ENCODE peak calls at places on chromosomes 16 and 17, in five cellular contexts. One of them, this sample, is unnamed.

GRCh38 chr16:78460428-78460827 is 361.0 kb downstream of the WWOX start:
- DNase-seq in breast epithelium: no peak
- DNase-seq in transverse colon: no peak
- DNase-seq in K562: no peak
- DNase-seq in stomach: no peak
- DNase-seq in this sample: no peak

GRCh38 chr17:74632597-74632996 is 9.1 kb upstream of the CD300E start:
- DNase-seq in stomach: no peak
- DNase-seq in breast epithelium: no peak
- DNase-seq in K562: no peak
- DNase-seq in transverse colon: no peak
- DNase-seq in this sample: no peak

GRCh38 chr16:31875112-31875803 is 1.7 kb downstream of the ZNF267 start:
- DNase-seq in transverse colon: no peak
- DNase-seq in stomach: no peak
- DNase-seq in breast epithelium: no peak
- DNase-seq in K562: peak
- DNase-seq in this sample: no peak

GRCh38 chr17:72775237-72775636 is 317.3 kb downstream of the SLC39A11 start:
- DNase-seq in breast epithelium: no peak
- DNase-seq in K562: no peak
- DNase-seq in stomach: no peak
- DNase-seq in transverse colon: no peak
- DNase-seq in this sample: no peak

GRCh38 chr17:60301644-60302043 is 90.3 kb downstream of the USP32 start:
- DNase-seq in breast epithelium: no peak
- DNase-seq in transverse colon: no peak
- DNase-seq in stomach: no peak
- DNase-seq in K562: no peak
- DNase-seq in this sample: no peak

GRCh38 chr16:46859719-46860152 is 24.4 kb upstream of the GPT2 start:
- DNase-seq in breast epithelium: no peak
- DNase-seq in K562: peak
- DNase-seq in stomach: peak
- DNase-seq in transverse colon: peak
- DNase-seq in this sample: no peak

GRCh38 chr17:35432176-35433074 is at the start of gene SLFN12:
- DNase-seq in K562: no peak
- DNase-seq in transverse colon: peak
- DNase-seq in breast epithelium: no peak
- DNase-seq in stomach: peak
- DNase-seq in this sample: no peak

GRCh38 chr16:84726079-84726669 is 26.4 kb downstream of the USP10 start:
- DNase-seq in K562: peak
- DNase-seq in stomach: peak
- DNase-seq in breast epithelium: peak
- DNase-seq in transverse colon: peak
- DNase-seq in this sample: peak

GRCh38 chr16:764848-765487 is 4.4 kb downstream of the MSLN start:
- DNase-seq in K562: no peak
- DNase-seq in transverse colon: no peak
- DNase-seq in stomach: no peak
- DNase-seq in breast epithelium: no peak
- DNase-seq in this sample: no peak

GRCh38 chr17:49549691-49550678 is 25.7 kb upstream of the NXPH3 start:
- DNase-seq in K562: no peak
- DNase-seq in breast epithelium: no peak
- DNase-seq in stomach: no peak
- DNase-seq in transverse colon: no peak
- DNase-seq in this sample: peak

GRCh38 chr16:3017806-3018506 is at the start of gene CLDN6:
- DNase-seq in breast epithelium: no peak
- DNase-seq in stomach: no peak
- DNase-seq in transverse colon: peak
- DNase-seq in K562: peak
- DNase-seq in this sample: no peak

GRCh38 chr17:21453144-21453982 is 77.2 kb downstream of the KCNJ12 start:
- DNase-seq in transverse colon: no peak
- DNase-seq in K562: no peak
- DNase-seq in breast epithelium: no peak
- DNase-seq in stomach: no peak
- DNase-seq in this sample: no peak

GRCh38 chr17:21457051-21458026 is 81.2 kb downstream of the KCNJ12 start:
- DNase-seq in stomach: peak
- DNase-seq in transverse colon: peak
- DNase-seq in breast epithelium: peak
- DNase-seq in K562: peak
- DNase-seq in this sample: peak

GRCh38 chr17:21455761-21456160 is 79.6 kb downstream of the KCNJ12 start:
- DNase-seq in transverse colon: no peak
- DNase-seq in breast epithelium: no peak
- DNase-seq in stomach: no peak
- DNase-seq in K562: no peak
- DNase-seq in this sample: no peak

GRCh38 chr17:21458036-21458435 is 81.9 kb downstream of the KCNJ12 start:
- DNase-seq in K562: no peak
- DNase-seq in breast epithelium: no peak
- DNase-seq in transverse colon: no peak
- DNase-seq in stomach: no peak
- DNase-seq in this sample: peak

DNA sequence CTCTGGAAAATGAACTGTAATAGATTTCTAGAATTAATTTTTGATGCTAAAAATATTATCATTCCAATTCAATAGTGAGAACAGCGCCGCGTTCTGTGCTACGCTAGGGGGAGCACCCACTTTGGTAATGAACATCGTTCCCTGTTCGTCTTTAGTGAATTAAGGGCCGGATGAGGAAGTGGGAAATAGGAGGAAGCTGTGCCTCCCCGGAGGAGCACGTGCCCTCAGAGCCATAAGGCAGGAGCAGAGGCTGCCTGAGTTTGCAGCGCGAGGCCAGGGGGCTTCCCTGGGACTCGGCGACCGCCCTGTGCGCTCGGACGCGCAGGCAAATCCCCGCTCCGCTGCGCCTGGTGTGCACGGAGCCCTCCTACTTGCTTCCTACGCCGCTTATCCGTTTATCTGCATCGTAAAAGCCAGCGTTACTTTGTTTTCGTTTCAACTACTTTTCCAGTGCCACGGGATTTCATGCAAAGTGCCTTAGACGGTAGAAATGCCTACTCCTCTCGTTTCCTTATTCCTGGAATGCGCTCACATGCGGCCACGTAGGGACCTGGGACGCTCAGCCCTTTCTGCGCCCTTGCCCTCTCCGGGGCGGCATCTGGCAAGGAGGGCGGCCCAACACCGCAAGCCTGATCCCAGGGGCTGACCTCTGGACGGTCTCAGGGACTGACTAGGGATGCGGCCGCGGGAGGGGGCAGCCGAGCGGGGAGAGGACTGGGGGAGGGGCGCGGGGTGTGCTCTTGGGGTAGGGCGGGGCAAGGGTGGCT is 76.4 kb downstream of the KCNJ12 start:
- DNase-seq in transverse colon: peak
- DNase-seq in breast epithelium: no peak
- DNase-seq in K562: peak
- DNase-seq in stomach: peak
- DNase-seq in this sample: no peak
- TF ChIP-seq CTCF in transverse colon: peak
- TF ChIP-seq CTCF in breast epithelium: peak
- TF ChIP-seq CTCF in K562: peak
- TF ChIP-seq CTCF in stomach: peak
- TF ChIP-seq CTCF in this sample: peak

GRCh38 chr17:68776451-68776850 is 175.3 kb upstream of the FAM20A start:
- DNase-seq in stomach: no peak
- DNase-seq in transverse colon: no peak
- DNase-seq in K562: no peak
- DNase-seq in breast epithelium: no peak
- DNase-seq in this sample: no peak

GRCh38 chr17:68775969-68776368 is 174.8 kb upstream of the FAM20A start:
- DNase-seq in K562: no peak
- DNase-seq in stomach: no peak
- DNase-seq in transverse colon: no peak
- DNase-seq in breast epithelium: no peak
- DNase-seq in this sample: no peak

GRCh38 chr17:68778726-68779125 is 176.5 kb downstream of the ABCA8 start:
- DNase-seq in transverse colon: no peak
- DNase-seq in K562: no peak
- DNase-seq in breast epithelium: no peak
- DNase-seq in stomach: no peak
- DNase-seq in this sample: no peak

GRCh38 chr17:68777856-68778694 is 176.9 kb upstream of the FAM20A start:
- DNase-seq in K562: no peak
- DNase-seq in transverse colon: peak
- DNase-seq in stomach: peak
- DNase-seq in breast epithelium: no peak
- DNase-seq in this sample: no peak

GRCh38 chr17:68777243-68777855 is 176.2 kb upstream of the FAM20A start:
- DNase-seq in transverse colon: peak
- DNase-seq in breast epithelium: no peak
- DNase-seq in stomach: peak
- DNase-seq in K562: peak
- DNase-seq in this sample: peak
- TF ChIP-seq POLR2AphosphoS5 in transverse colon: peak
- TF ChIP-seq POLR2AphosphoS5 in breast epithelium: peak
- TF ChIP-seq POLR2AphosphoS5 in stomach: no peak
- TF ChIP-seq POLR2AphosphoS5 in K562: no peak
- TF ChIP-seq POLR2AphosphoS5 in this sample: peak

GRCh38 chr17:82913304-82914043 is 73.7 kb upstream of the ZNF750 start:
- DNase-seq in breast epithelium: no peak
- DNase-seq in K562: peak
- DNase-seq in transverse colon: no peak
- DNase-seq in stomach: peak
- DNase-seq in this sample: no peak
- TF ChIP-seq CTCF in breast epithelium: no peak
- TF ChIP-seq CTCF in K562: peak
- TF ChIP-seq CTCF in transverse colon: no peak
- TF ChIP-seq CTCF in stomach: no peak
- TF ChIP-seq CTCF in this sample: peak

DNA sequence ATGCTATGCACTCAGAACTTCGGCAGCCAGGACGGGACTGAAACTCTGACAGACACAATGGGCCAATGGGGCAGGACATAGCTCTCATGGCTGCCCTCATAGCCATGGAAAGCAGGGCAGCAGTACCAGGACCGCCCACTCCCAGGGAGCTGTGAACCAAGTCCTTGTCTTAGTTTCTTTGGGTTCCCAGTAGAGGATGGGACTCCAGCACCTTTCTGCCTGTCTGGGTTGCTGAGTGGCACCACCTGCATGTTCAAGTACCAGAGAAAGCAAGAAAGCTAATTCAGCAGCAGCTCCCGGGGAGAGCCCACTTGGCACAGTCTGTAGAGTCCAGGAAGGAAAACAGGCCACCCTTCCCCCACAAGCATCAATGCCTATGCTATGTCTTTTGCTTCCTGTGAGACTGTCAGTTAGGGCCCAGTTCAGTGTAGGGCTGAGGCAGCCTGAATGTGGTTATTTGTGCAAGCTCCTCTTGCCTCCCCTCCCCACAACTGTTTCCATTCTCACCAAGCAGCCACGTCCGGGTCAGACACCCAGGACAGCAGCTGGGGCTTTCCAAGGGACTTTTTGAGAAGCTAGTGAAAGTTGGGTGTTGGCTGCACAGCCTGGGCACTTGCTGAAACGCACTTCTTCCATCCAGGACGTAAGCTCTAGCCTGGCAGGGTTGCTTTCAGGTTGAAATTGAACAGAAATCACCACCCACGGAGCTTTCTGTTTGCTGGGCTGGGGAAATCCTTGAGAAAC is 7.8 kb downstream of the SUPT4H1 start:
- DNase-seq in breast epithelium: no peak
- DNase-seq in transverse colon: peak
- DNase-seq in K562: no peak
- DNase-seq in stomach: peak
- DNase-seq in this sample: peak
- TF ChIP-seq POLR2AphosphoS5 in breast epithelium: no peak
- TF ChIP-seq POLR2AphosphoS5 in transverse colon: peak
- TF ChIP-seq POLR2AphosphoS5 in K562: no peak
- TF ChIP-seq POLR2AphosphoS5 in stomach: no peak
- TF ChIP-seq POLR2AphosphoS5 in this sample: no peak

GRCh38 chr16:72818286-72818845 is 229.6 kb downstream of the ZFHX3 start:
- DNase-seq in transverse colon: no peak
- DNase-seq in stomach: no peak
- DNase-seq in K562: peak
- DNase-seq in breast epithelium: no peak
- DNase-seq in this sample: no peak
- TF ChIP-seq CTCF in transverse colon: no peak
- TF ChIP-seq CTCF in stomach: no peak
- TF ChIP-seq CTCF in K562: peak
- TF ChIP-seq CTCF in breast epithelium: no peak
- TF ChIP-seq CTCF in this sample: no peak

This sample was measured in suprapubic skin.